ENCODE peak calls at places on chromosomes 1 and 21, in six cellular contexts. W is naive thymus-derived CD4-positive, alpha-beta T cell; D is A549; S is fibroblast of lung; F is ovary; M is stomach. R is an unnamed sample.

GRCh38 chr1:116677474-116678062 is 10.0 kb upstream of the IGSF3 start:
- DNase-seq in W (no peak), D (no peak), S (no peak), F (no peak), M (no peak), R (no peak)

GRCh38 chr1:48693674-48694347 is 82.9 kb downstream of the BEND5 start:
- DNase-seq in W (no peak), D (no peak), S (no peak), F (no peak), M (no peak), R (no peak)

GRCh38 chr1:218376722-218377121 is 31.6 kb downstream of the TGFB2 start:
- DNase-seq in W (no peak), D (peak; percentile 61), S (no peak), F (no peak), M (no peak), R (no peak)

GRCh38 chr21:42340187-42340586 is 10.6 kb downstream of the TFF2 start:
- DNase-seq in W (no peak), D (no peak), S (no peak), F (no peak), M (no peak), R (no peak)

GRCh38 chr1:22245100-22245650 is 102.3 kb upstream of the WNT4 start:
- DNase-seq in W (no peak), D (no peak), S (no peak), F (no peak), M (no peak), R (no peak)

GRCh38 chr1:180188103-180188506 is 33.4 kb downstream of the QSOX1 start:
- DNase-seq in W (no peak), D (peak; percentile 79), S (peak; percentile 34), F (peak; percentile 50), M (peak; percentile 44), R (peak; percentile 68)

GRCh38 chr1:183000563-183000962 is 22.7 kb upstream of the LAMC1 start:
- DNase-seq in W (no peak), D (no peak), S (peak; percentile 7), F (no peak), M (no peak), R (no peak)

GRCh38 chr1:226063362-226064167 is 1.0 kb downstream of the H3-3A start:
- DNase-seq in W (peak; percentile 75), D (peak; percentile 31), S (peak; percentile 33), F (peak; percentile 65), M (peak; percentile 44), R (peak; percentile 76)

GRCh38 chr1:19028110-19028509 is 71.6 kb upstream of the IFFO2 start:
- DNase-seq in W (no peak), D (no peak), S (no peak), F (no peak), M (no peak), R (no peak)

GRCh38 chr21:42351626-42352432 is 1.0 kb upstream of the TFF2 start:
- DNase-seq in W (no peak), D (no peak), S (no peak), F (no peak), M (peak; percentile 23), R (no peak)

GRCh38 chr1:22652881-22653316 is at the start of gene C1QB:
- DNase-seq in W (no peak), D (no peak), S (no peak), F (no peak), M (no peak), R (no peak)

GRCh38 chr1:152356736-152357135 is 3.1 kb downstream of the FLG2 start:
- DNase-seq in W (no peak), D (no peak), S (no peak), F (no peak), M (no peak), R (no peak)

GRCh38 chr1:212271823-212272498 is 13.2 kb upstream of the PPP2R5A start:
- DNase-seq in W (no peak), D (no peak), S (no peak), F (no peak), M (no peak), R (no peak)

GRCh38 chr1:27972141-27972540 is 12.4 kb downstream of the XKR8 start:
- DNase-seq in W (no peak), D (no peak), S (no peak), F (no peak), M (no peak), R (no peak)

GRCh38 chr1:215001419-215002021 is 81.0 kb upstream of the KCNK2 start:
- DNase-seq in W (no peak), D (no peak), S (no peak), F (no peak), M (no peak), R (no peak)

GRCh38 chr1:39165488-39165887 is 39.0 kb upstream of the MACF1 start:
- DNase-seq in W (no peak), D (no peak), S (no peak), F (no peak), M (no peak), R (no peak)

GRCh38 chr1:225426395-225427248 is 1.2 kb downstream of the LBR start:
- DNase-seq in W (peak; percentile 47), D (peak; percentile 30), S (peak; percentile 25), F (no peak), M (no peak), R (peak; percentile 69)

GRCh38 chr1:13550663-13551062 is 33.0 kb upstream of the PDPN start:
- DNase-seq in W (no peak), D (no peak), S (no peak), F (no peak), M (no peak), R (peak; percentile 4)

GRCh38 chr21:21101911-21102310 is 103.7 kb downstream of the NCAM2 start:
- DNase-seq in W (no peak), D (no peak), S (peak; percentile 77), F (no peak), M (no peak), R (peak; percentile 59)

GRCh38 chr1:68811806-68812205 is 314.9 kb upstream of the DEPDC1 start:
- DNase-seq in W (no peak), D (no peak), S (no peak), F (no peak), M (no peak), R (no peak)

GRCh38 chr1:179166663-179167417 is 62.6 kb downstream of the ABL2 start:
- DNase-seq in W (no peak), D (no peak), S (peak; percentile 73), F (no peak), M (no peak), R (peak; percentile 71)

GRCh38 chr1:18766328-18766727 is 93.1 kb downstream of the TAS1R2 start:
- DNase-seq in W (no peak), D (no peak), S (no peak), F (no peak), M (no peak), R (no peak)

GRCh38 chr1:209249785-209250441 is 333.6 kb upstream of the CAMK1G start:
- DNase-seq in W (no peak), D (no peak), S (no peak), F (no peak), M (no peak), R (no peak)

DNA sequence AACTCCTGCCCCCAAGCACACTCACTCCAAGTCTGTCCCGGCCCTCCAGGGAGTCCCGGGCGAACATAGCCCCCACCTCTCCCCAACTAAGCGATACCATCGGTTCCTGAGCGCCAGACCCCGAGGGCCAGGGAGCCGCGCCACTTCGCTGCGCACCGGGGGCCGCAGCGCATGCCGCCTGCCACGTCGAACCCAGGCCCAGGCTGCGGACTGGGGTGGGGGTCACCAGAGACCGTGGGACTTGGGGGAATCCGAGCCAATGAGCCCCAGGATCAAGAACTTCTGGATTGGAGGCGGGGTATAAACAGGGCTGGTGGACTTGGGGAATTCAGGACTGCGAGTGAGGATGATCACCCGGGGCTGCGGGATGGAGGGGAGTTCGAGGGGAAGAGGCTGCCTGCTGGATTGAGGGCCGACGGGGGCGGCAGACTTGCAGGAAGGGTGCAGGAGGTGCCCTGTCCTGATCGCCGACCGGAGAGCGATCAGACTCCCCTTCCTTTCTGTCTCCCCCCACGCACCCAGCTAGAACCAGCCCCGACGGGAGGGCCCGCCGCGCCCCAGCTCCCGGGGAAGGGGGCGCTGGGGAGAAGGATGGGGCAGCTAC is 640 bp downstream of the RSPO1 start:
- DNase-seq in W (no peak), D (no peak), S (no peak), F (no peak), M (no peak), R (peak; percentile 5)
- H3K4me3 ChIP-seq in W (no peak overlapping the region), D (peak overlapping the region; percentile 41), S (no peak overlapping the region), F (peak overlapping the region; percentile 47), M (peak overlapping the region; percentile 45), R (no peak overlapping the region)

GRCh38 chr1:4759671-4760070 is 105.3 kb downstream of the AJAP1 start:
- DNase-seq in W (no peak), D (no peak), S (no peak), F (no peak), M (no peak), R (no peak)

GRCh38 chr1:4755301-4756183 is 101.1 kb downstream of the AJAP1 start:
- DNase-seq in W (no peak), D (no peak), S (peak; percentile 59), F (no peak), M (no peak), R (no peak)

GRCh38 chr1:4756851-4757580 is 102.6 kb downstream of the AJAP1 start:
- DNase-seq in W (no peak), D (no peak), S (no peak), F (no peak), M (no peak), R (no peak)

GRCh38 chr1:4754816-4755215 is 100.4 kb downstream of the AJAP1 start:
- DNase-seq in W (no peak), D (no peak), S (no peak), F (no peak), M (no peak), R (no peak)

GRCh38 chr1:4756184-4756504 is 101.7 kb downstream of the AJAP1 start:
- DNase-seq in W (no peak), D (no peak), S (no peak), F (no peak), M (no peak), R (no peak)
- H3K9me3 ChIP-seq in W (no peaks in the 10 kb centered on the region), D (no peaks in the 10 kb centered on the region), S (no peaks in the 10 kb centered on the region), F (no peaks in the 10 kb centered on the region), M (peaks cover 22% of the 10 kb centered on the region), R (peaks cover 7% of the 10 kb centered on the region)

DNA sequence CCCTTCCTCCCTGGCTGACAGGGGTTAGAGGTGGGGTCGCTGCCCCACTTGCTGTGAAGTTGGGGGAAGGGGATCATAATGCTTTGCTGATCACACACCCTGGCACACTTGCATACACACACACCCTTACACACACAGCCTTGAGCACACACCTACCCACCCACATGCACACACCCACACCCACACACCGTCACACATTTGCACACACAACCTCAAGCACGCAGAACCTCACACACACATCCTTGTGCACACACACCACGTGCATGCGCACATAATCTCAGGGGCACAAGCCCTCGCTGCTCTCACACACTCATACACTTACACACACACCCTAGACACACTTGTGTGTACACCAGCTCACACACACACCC is 16.4 kb upstream of the TNFRSF8 start:
- DNase-seq in W (no peak), D (no peak), S (no peak), F (no peak), M (no peak), R (no peak)
- H3K4me3 ChIP-seq in W (peak overlapping the region; percentile 39), D (no peak overlapping the region), S (no peak overlapping the region), F (no peak overlapping the region), M (no peak overlapping the region), R (no peak overlapping the region)

DNA sequence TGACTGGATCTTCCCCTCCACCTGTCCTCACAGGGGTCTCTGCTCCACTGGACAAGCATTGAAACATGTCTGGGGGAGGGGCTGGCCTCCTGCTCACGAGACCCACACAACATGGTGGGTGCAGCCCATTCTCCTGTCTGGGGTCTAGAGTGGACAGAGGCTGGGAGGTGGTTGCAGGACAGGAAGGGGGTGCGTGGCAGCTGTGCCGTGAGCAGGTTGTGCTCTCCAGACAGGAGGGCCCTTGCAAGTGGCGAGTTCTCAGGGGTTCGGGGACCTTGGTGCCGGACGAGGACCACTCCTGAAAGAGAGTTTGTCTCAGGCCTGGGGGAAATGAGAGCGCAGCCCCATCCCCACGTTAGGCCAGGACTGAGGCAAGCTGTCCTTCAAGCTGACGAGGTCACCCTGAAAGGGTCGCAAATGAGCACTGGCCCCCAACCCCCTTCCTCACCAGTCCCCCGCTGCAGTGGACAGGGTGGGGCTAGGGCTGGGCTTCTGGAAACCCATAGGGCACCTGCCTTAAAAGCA is 21.2 kb upstream of the TTC34 start:
- DNase-seq in W (no peak), D (no peak), S (no peak), F (no peak), M (no peak), R (no peak)
- H3K9me3 ChIP-seq in W (no peaks in the 10 kb centered on the region), D (no peaks in the 10 kb centered on the region), S (no peaks in the 10 kb centered on the region), F (no peaks in the 10 kb centered on the region), M (peaks cover 9% of the 10 kb centered on the region), R (peaks cover 8% of the 10 kb centered on the region)

R was measured in adipocyte.